ENCODE peak calls at places on chromosomes 5 and 9, in four cellular contexts. E is K562, U is HepG2, B is WTC11. Y is an unnamed sample.

GRCh38 chr9:36189978-36190377 is 743 bp upstream of the CLTA start:
- DNase-seq in E (no peak), U (no peak), B (no peak), Y (no peak)

GRCh38 chr9:88721028-88721427 is 186.1 kb downstream of the NXNL2 start:
- DNase-seq in E (no peak), U (no peak), B (no peak), Y (no peak)

GRCh38 chr9:85715587-85715986 is 26.2 kb downstream of the AGTPBP1 start:
- DNase-seq in E (no peak), U (no peak), B (no peak), Y (peak)

GRCh38 chr5:13498279-13498678 is 446.2 kb downstream of the DNAH5 start:
- DNase-seq in E (no peak), U (peak), B (no peak), Y (no peak)

GRCh38 chr5:137486707-137487106 is 12.4 kb downstream of the SPOCK1 start:
- DNase-seq in E (no peak), U (no peak), B (no peak), Y (no peak)

GRCh38 chr5:92927291-92927778 is 653.7 kb downstream of the NR2F1-AS1 start:
- DNase-seq in E (no peak), U (peak), B (no peak), Y (no peak)

GRCh38 chr5:177471610-177472356 is 1.7 kb downstream of the DBN1 start:
- DNase-seq in E (no peak), U (no peak), B (no peak), Y (no peak)

GRCh38 chr9:83622814-83623633 is at the start of gene IDNK:
- DNase-seq in E (peak), U (peak), B (peak), Y (no peak)

GRCh38 chr9:4987996-4988421 is 2.9 kb downstream of the JAK2 start:
- DNase-seq in E (peak), U (peak), B (peak), Y (peak)

GRCh38 chr5:180470966-180471582 is 23.1 kb upstream of the CNOT6 start:
- DNase-seq in E (peak), U (peak), B (peak), Y (no peak)

GRCh38 chr5:7437836-7438235 is 41.9 kb downstream of the ADCY2 start:
- DNase-seq in E (no peak), U (no peak), B (no peak), Y (no peak)

GRCh38 chr5:100690036-100690560 is 154.9 kb downstream of the FAM174A start:
- DNase-seq in E (no peak), U (no peak), B (no peak), Y (no peak)

GRCh38 chr5:172107606-172108005 is 80.4 kb downstream of the STK10 start:
- DNase-seq in E (no peak), U (no peak), B (no peak), Y (no peak)

GRCh38 chr5:2320611-2321010 is 430.9 kb downstream of the IRX2 start:
- DNase-seq in E (no peak), U (no peak), B (no peak), Y (no peak)

GRCh38 chr5:35672995-35673394 is 55.3 kb downstream of the SPEF2 start:
- DNase-seq in E (no peak), U (no peak), B (no peak), Y (no peak)

GRCh38 chr9:79089054-79089560 is 482.7 kb upstream of the TLE4 start:
- DNase-seq in E (no peak), U (no peak), B (no peak), Y (no peak)
- TF ChIP-seq ETV6 in E (no peak), U (no peak), B (no peak), Y (no peak)

DNA sequence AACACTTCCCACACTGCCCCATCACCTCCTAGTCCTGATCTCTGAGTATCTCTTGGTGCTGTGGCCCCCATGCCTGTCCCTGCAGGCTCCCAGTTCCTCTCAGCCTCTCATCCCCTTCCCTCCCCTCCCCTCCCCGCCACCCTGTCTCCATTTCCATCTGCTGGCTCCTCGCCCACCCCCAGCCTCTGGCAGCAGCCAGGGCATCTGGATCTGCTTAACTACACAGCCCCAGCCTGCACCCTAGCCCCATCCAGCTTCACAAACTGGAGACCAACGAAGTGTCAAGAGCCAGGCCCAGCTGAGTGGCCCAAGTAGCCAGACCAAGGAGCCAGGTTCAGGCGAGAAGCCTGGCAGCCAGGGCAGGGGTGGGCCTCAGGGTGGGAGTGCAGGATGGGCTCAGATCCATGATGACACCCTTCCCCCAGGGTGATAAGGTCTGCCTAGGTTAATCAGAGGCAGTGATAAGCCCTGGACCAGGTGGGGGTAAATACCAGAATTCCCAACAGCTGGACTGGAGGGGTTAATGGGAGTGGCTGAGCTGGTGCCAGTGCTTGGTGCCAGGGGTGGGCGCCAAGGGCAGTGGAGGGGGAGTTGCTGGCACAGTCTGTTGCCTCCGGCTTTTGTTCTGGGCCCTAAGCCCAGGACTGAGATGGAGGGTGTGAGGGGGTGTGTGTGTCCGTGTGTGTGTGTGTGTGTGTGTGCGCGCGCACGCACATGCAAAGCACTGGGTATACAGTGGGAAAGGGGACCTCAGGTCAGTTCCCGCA is 2.5 kb downstream of the IL11RA start:
- DNase-seq in E (no peak), U (no peak), B (no peak), Y (no peak)
- TF ChIP-seq ETV6 in E (no peak), U (no peak), B (no peak), Y (no peak)

GRCh38 chr5:133926960-133927615 is 41.3 kb downstream of the C5orf15 start:
- DNase-seq in E (no peak), U (no peak), B (no peak), Y (no peak)
- TF ChIP-seq ETV6 in E (no peak), U (no peak), B (no peak), Y (no peak)

DNA sequence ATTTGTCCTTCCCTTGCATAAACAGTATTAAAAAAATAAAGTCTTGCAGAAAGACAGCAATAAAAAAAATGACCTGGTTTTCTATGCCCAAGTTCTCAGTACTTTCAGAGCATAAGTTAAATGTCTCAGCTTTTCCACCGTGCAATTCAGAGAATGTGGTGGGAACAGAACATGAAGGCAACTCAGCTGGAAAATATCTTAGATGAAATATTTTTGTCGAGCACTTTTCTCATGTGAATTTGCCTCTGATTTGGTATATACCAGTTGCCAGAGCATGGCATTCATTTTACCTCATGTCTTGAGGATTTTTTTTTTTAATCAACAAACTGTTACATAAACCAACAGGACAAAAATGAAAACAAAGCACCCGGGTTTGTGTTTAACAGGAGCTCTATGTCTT is 176.1 kb downstream of the CETN3 start:
- DNase-seq in E (no peak), U (no peak), B (no peak), Y (no peak)
- TF ChIP-seq ETV6 in E (no peak), U (no peak), B (no peak), Y (no peak)

GRCh38 chr5:82422001-82422740 is 144.0 kb upstream of the RPS23 start:
- DNase-seq in E (peak), U (no peak), B (no peak), Y (no peak)

GRCh38 chr5:82419559-82420332 is 141.6 kb upstream of the RPS23 start:
- DNase-seq in E (no peak), U (no peak), B (no peak), Y (no peak)

GRCh38 chr5:82422751-82423181 is 144.6 kb upstream of the RPS23 start:
- DNase-seq in E (peak), U (no peak), B (no peak), Y (no peak)

GRCh38 chr5:82418608-82418950 is 140.4 kb upstream of the RPS23 start:
- DNase-seq in E (no peak), U (no peak), B (no peak), Y (no peak)

DNA sequence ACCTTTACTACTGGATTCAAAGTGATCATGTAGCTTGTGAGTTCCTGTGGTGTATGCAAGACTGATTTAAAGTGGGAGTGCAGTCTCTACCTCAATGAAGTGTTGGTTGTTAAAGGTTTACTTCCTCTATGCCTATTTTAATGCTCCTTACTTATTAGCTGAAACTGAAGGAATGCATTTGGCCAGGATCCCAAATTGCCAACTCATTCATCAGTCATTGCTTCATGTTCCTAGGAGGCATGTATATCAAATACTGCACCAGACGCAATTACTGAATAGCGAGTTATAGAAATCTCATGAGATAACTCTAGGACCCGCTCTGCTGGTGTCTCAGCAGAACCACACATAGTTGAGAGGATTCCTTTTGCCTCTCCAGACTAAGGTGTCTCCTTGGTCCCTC is 143.0 kb upstream of the RPS23 start:
- DNase-seq in E (no peak), U (no peak), B (no peak), Y (no peak)
- TF ChIP-seq ETV6 in E (no peak), U (no peak), B (no peak), Y (no peak)

DNA sequence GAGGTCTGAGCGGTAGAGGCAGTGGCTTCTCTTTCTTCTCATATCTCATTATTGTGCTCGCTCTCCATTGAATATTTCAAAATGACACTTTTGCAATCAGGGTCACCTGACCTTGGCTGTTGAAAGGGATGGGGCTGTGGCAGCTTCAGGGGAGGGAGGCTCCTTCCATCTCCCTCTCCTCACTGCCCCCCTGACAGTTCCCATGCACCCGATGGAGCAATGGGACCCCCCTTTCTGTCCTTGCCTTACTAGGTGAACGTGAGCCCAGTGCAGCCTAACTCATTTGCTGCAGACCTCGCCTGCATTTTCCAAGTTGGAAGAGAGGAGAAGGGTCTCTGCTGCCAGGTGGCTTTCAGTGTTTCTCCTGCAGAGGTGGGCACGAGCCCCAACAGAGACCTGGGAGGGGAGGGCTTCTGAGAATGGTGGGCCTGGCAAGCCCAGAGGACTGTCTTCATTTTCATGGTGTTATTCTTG is 17.9 kb downstream of the STC2 start:
- DNase-seq in E (no peak), U (no peak), B (no peak), Y (no peak)
- TF ChIP-seq ETV6 in E (no peak), U (no peak), B (no peak), Y (no peak)

DNA sequence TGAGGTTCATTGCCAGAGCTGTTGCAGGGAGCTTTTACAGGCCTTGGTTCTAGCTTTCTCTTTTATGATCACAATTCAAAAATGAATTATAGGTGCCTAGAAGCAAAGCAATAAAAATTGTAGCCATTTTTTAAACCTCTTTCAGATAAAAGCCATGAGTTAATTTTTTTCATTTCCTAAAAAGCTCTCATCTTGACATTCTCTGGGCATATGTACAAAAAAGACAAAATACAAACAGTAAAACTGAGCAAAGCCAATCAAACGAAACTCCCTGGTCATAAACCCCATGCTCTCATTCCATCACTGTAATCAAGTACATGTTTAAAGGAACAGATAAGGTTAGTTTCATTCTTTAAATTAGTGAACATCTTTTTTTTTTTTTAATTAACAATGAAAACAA is 101.9 kb downstream of the ERCC6L2 start:
- DNase-seq in E (no peak), U (no peak), B (no peak), Y (no peak)
- TF ChIP-seq ETV6 in E (no peak), U (no peak), B (no peak), Y (no peak)

DNA sequence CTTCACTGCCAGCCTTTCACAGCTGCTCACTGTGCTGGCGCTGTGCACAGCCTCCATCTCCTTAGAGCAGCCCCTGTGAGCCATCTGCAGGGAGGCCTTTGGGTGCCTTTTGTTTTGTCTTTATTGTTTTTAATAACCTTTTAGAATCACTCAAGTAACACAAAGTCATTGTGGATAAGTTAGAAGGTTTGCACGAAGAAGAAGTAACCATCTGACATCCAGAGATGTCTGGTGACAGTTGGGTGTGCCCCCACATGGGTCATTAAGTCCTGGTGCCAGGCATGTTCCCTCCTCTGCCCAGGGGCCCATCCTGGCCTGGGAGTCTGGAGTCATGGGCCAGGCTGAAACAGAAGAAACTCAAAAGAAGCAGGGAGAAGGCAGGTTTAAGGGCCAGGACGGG is 42.7 kb downstream of the NCS1 start:
- DNase-seq in E (no peak), U (no peak), B (no peak), Y (no peak)
- TF ChIP-seq ETV6 in E (no peak), U (no peak), B (no peak), Y (no peak)

Y was measured in GM12878.